ENCODE peak calls at places on chromosomes 4 and X, in eight cellular contexts. One of them, this sample, is unnamed. For H3K4me1, the result is how much of the 10 kb centered on the place peaks cover.

GRCh38 chr4:82044141-82044993 is 329.4 kb downstream of the HNRNPD start:
- DNase-seq in ovary: peak
- DNase-seq in A549: no peak
- DNase-seq in heart left ventricle: peak
- DNase-seq in right lobe of liver: peak
- DNase-seq in gastrocnemius medialis: peak
- DNase-seq in endothelial cell of umbilical vein: no peak
- DNase-seq in thyroid gland: peak
- DNase-seq in this sample: peak

GRCh38 chr4:128484896-128485295 is 197.3 kb upstream of the PGRMC2 start:
- DNase-seq in ovary: no peak
- DNase-seq in A549: no peak
- DNase-seq in heart left ventricle: no peak
- DNase-seq in right lobe of liver: no peak
- DNase-seq in gastrocnemius medialis: no peak
- DNase-seq in endothelial cell of umbilical vein: no peak
- DNase-seq in thyroid gland: no peak
- DNase-seq in this sample: no peak

GRCh38 chrX:106889468-106889867 is 13.7 kb downstream of the RIPPLY1 start:
- DNase-seq in ovary: no peak
- DNase-seq in A549: no peak
- DNase-seq in heart left ventricle: no peak
- DNase-seq in right lobe of liver: no peak
- DNase-seq in gastrocnemius medialis: no peak
- DNase-seq in endothelial cell of umbilical vein: no peak
- DNase-seq in thyroid gland: no peak
- DNase-seq in this sample: no peak

GRCh38 chr4:112279882-112280315 is 5.8 kb downstream of the TIFA start:
- DNase-seq in ovary: no peak
- DNase-seq in A549: no peak
- DNase-seq in heart left ventricle: no peak
- DNase-seq in right lobe of liver: no peak
- DNase-seq in gastrocnemius medialis: no peak
- DNase-seq in endothelial cell of umbilical vein: no peak
- DNase-seq in thyroid gland: no peak
- DNase-seq in this sample: no peak

GRCh38 chr4:98692411-98692810 is 34.0 kb upstream of the TSPAN5 start:
- DNase-seq in ovary: no peak
- DNase-seq in A549: no peak
- DNase-seq in heart left ventricle: no peak
- DNase-seq in right lobe of liver: no peak
- DNase-seq in gastrocnemius medialis: no peak
- DNase-seq in endothelial cell of umbilical vein: peak
- DNase-seq in thyroid gland: no peak
- DNase-seq in this sample: no peak

GRCh38 chrX:136767104-136767941 is 13.4 kb downstream of the ARHGEF6 start:
- DNase-seq in ovary: peak
- DNase-seq in A549: peak
- DNase-seq in heart left ventricle: peak
- DNase-seq in right lobe of liver: peak
- DNase-seq in gastrocnemius medialis: peak
- DNase-seq in endothelial cell of umbilical vein: peak
- DNase-seq in thyroid gland: peak
- DNase-seq in this sample: peak

GRCh38 chrX:17595456-17596035 is 141.7 kb upstream of the SCML1 start:
- DNase-seq in ovary: no peak
- DNase-seq in A549: no peak
- DNase-seq in heart left ventricle: no peak
- DNase-seq in right lobe of liver: no peak
- DNase-seq in gastrocnemius medialis: no peak
- DNase-seq in endothelial cell of umbilical vein: peak
- DNase-seq in thyroid gland: no peak
- DNase-seq in this sample: no peak

GRCh38 chr4:118732591-118733330 is 47.6 kb downstream of the METTL14 start:
- DNase-seq in ovary: no peak
- DNase-seq in A549: no peak
- DNase-seq in heart left ventricle: no peak
- DNase-seq in right lobe of liver: no peak
- DNase-seq in gastrocnemius medialis: no peak
- DNase-seq in endothelial cell of umbilical vein: no peak
- DNase-seq in thyroid gland: no peak
- DNase-seq in this sample: no peak

GRCh38 chr4:40995850-40996249 is 218.5 kb downstream of the APBB2 start:
- DNase-seq in ovary: no peak
- DNase-seq in A549: no peak
- DNase-seq in heart left ventricle: no peak
- DNase-seq in right lobe of liver: no peak
- DNase-seq in gastrocnemius medialis: no peak
- DNase-seq in endothelial cell of umbilical vein: no peak
- DNase-seq in thyroid gland: peak
- DNase-seq in this sample: no peak

GRCh38 chr4:90226734-90227133 is 99.5 kb downstream of the CCSER1 start:
- DNase-seq in ovary: no peak
- DNase-seq in A549: no peak
- DNase-seq in heart left ventricle: no peak
- DNase-seq in right lobe of liver: no peak
- DNase-seq in gastrocnemius medialis: no peak
- DNase-seq in endothelial cell of umbilical vein: no peak
- DNase-seq in thyroid gland: no peak
- DNase-seq in this sample: no peak

GRCh38 chr4:14168919-14169318 is 541.4 kb upstream of the BOD1L1 start:
- DNase-seq in ovary: no peak
- DNase-seq in A549: peak
- DNase-seq in heart left ventricle: no peak
- DNase-seq in right lobe of liver: peak
- DNase-seq in gastrocnemius medialis: peak
- DNase-seq in endothelial cell of umbilical vein: peak
- DNase-seq in thyroid gland: peak
- DNase-seq in this sample: peak
- H3K4me1 ChIP-seq in ovary: under half
- H3K4me1 ChIP-seq in A549: under half
- H3K4me1 ChIP-seq in heart left ventricle: under half
- H3K4me1 ChIP-seq in right lobe of liver: under half
- H3K4me1 ChIP-seq in gastrocnemius medialis: under half
- H3K4me1 ChIP-seq in endothelial cell of umbilical vein: under half
- H3K4me1 ChIP-seq in thyroid gland: under half
- H3K4me1 ChIP-seq in this sample: under half

GRCh38 chr4:156942991-156943390 is 28.6 kb downstream of the PDGFC start:
- DNase-seq in ovary: no peak
- DNase-seq in A549: no peak
- DNase-seq in heart left ventricle: no peak
- DNase-seq in right lobe of liver: no peak
- DNase-seq in gastrocnemius medialis: no peak
- DNase-seq in endothelial cell of umbilical vein: no peak
- DNase-seq in thyroid gland: no peak
- DNase-seq in this sample: no peak

GRCh38 chr4:156946508-156947197 is 24.9 kb downstream of the PDGFC start:
- DNase-seq in ovary: no peak
- DNase-seq in A549: peak
- DNase-seq in heart left ventricle: no peak
- DNase-seq in right lobe of liver: no peak
- DNase-seq in gastrocnemius medialis: peak
- DNase-seq in endothelial cell of umbilical vein: peak
- DNase-seq in thyroid gland: no peak
- DNase-seq in this sample: peak

GRCh38 chr4:156948738-156949137 is 22.9 kb downstream of the PDGFC start:
- DNase-seq in ovary: no peak
- DNase-seq in A549: no peak
- DNase-seq in heart left ventricle: no peak
- DNase-seq in right lobe of liver: no peak
- DNase-seq in gastrocnemius medialis: no peak
- DNase-seq in endothelial cell of umbilical vein: peak
- DNase-seq in thyroid gland: no peak
- DNase-seq in this sample: no peak

GRCh38 chr4:156948133-156948532 is 23.5 kb downstream of the PDGFC start:
- DNase-seq in ovary: no peak
- DNase-seq in A549: no peak
- DNase-seq in heart left ventricle: no peak
- DNase-seq in right lobe of liver: no peak
- DNase-seq in gastrocnemius medialis: no peak
- DNase-seq in endothelial cell of umbilical vein: peak
- DNase-seq in thyroid gland: peak
- DNase-seq in this sample: no peak

DNA sequence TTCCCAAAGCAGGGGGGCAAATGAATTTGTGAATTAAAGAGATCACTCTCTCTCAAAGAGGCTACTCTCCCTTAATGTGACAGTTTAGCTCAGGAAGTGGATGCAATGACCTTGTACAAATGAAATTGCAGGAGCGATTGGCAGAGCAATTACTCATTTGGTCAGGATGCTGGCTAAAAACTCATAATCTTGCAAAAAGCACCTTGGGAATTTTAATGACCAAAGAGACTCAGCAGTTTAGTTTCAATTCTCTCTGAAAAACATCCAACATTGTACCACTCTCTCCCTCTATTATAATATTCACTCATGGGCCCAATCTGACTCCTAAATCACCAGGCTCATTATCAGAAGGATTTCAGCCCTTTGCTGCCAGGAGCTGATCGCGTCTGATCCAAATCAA is 26.1 kb downstream of the PDGFC start:
- DNase-seq in ovary: no peak
- DNase-seq in A549: no peak
- DNase-seq in heart left ventricle: no peak
- DNase-seq in right lobe of liver: no peak
- DNase-seq in gastrocnemius medialis: no peak
- DNase-seq in endothelial cell of umbilical vein: peak
- DNase-seq in thyroid gland: no peak
- DNase-seq in this sample: no peak
- H3K27ac ChIP-seq in ovary: peak
- H3K27ac ChIP-seq in A549: peak
- H3K27ac ChIP-seq in heart left ventricle: no peak
- H3K27ac ChIP-seq in right lobe of liver: no peak
- H3K27ac ChIP-seq in gastrocnemius medialis: no peak
- H3K27ac ChIP-seq in endothelial cell of umbilical vein: peak
- H3K27ac ChIP-seq in thyroid gland: no peak
- H3K27ac ChIP-seq in this sample: peak

GRCh38 chr4:184263461-184263860 is 45.8 kb upstream of the ENPP6 start:
- DNase-seq in ovary: no peak
- DNase-seq in A549: no peak
- DNase-seq in heart left ventricle: no peak
- DNase-seq in right lobe of liver: no peak
- DNase-seq in gastrocnemius medialis: no peak
- DNase-seq in endothelial cell of umbilical vein: no peak
- DNase-seq in thyroid gland: no peak
- DNase-seq in this sample: no peak

GRCh38 chr4:184261246-184261645 is 43.6 kb upstream of the ENPP6 start:
- DNase-seq in ovary: no peak
- DNase-seq in A549: no peak
- DNase-seq in heart left ventricle: no peak
- DNase-seq in right lobe of liver: no peak
- DNase-seq in gastrocnemius medialis: no peak
- DNase-seq in endothelial cell of umbilical vein: no peak
- DNase-seq in thyroid gland: no peak
- DNase-seq in this sample: no peak

GRCh38 chr4:184265566-184266351 is 48.1 kb upstream of the ENPP6 start:
- DNase-seq in ovary: no peak
- DNase-seq in A549: peak
- DNase-seq in heart left ventricle: no peak
- DNase-seq in right lobe of liver: no peak
- DNase-seq in gastrocnemius medialis: no peak
- DNase-seq in endothelial cell of umbilical vein: peak
- DNase-seq in thyroid gland: no peak
- DNase-seq in this sample: no peak

GRCh38 chr4:184262901-184263300 is 45.2 kb upstream of the ENPP6 start:
- DNase-seq in ovary: no peak
- DNase-seq in A549: no peak
- DNase-seq in heart left ventricle: no peak
- DNase-seq in right lobe of liver: no peak
- DNase-seq in gastrocnemius medialis: no peak
- DNase-seq in endothelial cell of umbilical vein: no peak
- DNase-seq in thyroid gland: no peak
- DNase-seq in this sample: no peak

GRCh38 chr4:184263910-184264732 is 46.4 kb upstream of the ENPP6 start:
- DNase-seq in ovary: peak
- DNase-seq in A549: peak
- DNase-seq in heart left ventricle: peak
- DNase-seq in right lobe of liver: peak
- DNase-seq in gastrocnemius medialis: peak
- DNase-seq in endothelial cell of umbilical vein: peak
- DNase-seq in thyroid gland: peak
- DNase-seq in this sample: peak
- TF ChIP-seq POLR2A in ovary: no peak
- TF ChIP-seq POLR2A in A549: no peak
- TF ChIP-seq POLR2A in heart left ventricle: no peak
- TF ChIP-seq POLR2A in right lobe of liver: no peak
- TF ChIP-seq POLR2A in gastrocnemius medialis: no peak
- TF ChIP-seq POLR2A in endothelial cell of umbilical vein: no peak
- TF ChIP-seq POLR2A in thyroid gland: no peak
- TF ChIP-seq POLR2A in this sample: no peak

GRCh38 chr4:173256825-173257224 is 77.3 kb downstream of the HMGB2 start:
- DNase-seq in ovary: no peak
- DNase-seq in A549: no peak
- DNase-seq in heart left ventricle: no peak
- DNase-seq in right lobe of liver: no peak
- DNase-seq in gastrocnemius medialis: no peak
- DNase-seq in endothelial cell of umbilical vein: no peak
- DNase-seq in thyroid gland: no peak
- DNase-seq in this sample: no peak
- H3K4me1 ChIP-seq in ovary: under half
- H3K4me1 ChIP-seq in A549: under half
- H3K4me1 ChIP-seq in heart left ventricle: under half
- H3K4me1 ChIP-seq in right lobe of liver: under half
- H3K4me1 ChIP-seq in gastrocnemius medialis: under half
- H3K4me1 ChIP-seq in endothelial cell of umbilical vein: under half
- H3K4me1 ChIP-seq in thyroid gland: under half
- H3K4me1 ChIP-seq in this sample: under half

DNA sequence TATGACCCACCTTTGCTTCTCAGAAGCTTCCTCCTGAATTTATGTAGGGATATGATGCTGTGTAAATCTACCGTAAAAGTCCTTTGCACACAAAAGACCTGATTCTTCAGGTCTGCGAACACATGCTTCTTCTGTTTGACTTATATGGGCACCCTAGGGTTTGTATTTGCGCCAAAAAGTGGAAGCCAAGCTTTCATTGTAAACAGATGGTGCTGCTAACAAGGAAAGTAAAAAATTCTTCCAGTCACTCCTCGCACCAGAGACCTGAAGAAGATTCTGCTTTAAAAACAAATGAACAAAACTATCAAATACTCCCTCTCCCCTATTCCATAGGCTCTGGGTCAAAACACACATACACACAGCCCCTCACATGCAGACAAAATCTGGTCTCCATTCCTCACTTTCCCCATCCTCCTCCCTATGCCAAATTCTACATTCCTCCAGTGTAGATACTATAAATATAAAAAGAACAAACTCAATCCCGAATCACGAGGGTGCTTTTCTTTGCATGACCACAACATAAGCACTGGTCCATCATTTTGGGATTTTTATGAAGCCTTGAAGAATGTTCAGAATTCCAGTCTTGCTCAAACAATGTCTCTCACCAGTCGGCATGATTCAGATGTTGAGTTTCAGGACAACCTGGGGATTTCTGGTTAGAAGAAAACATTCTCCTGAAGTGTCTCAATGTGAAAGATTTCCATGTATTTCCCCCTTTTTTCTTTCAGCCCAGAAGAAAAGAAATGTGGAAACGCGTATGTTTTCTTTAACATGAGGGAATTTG is 125.1 kb downstream of the PALLD start:
- DNase-seq in ovary: no peak
- DNase-seq in A549: no peak
- DNase-seq in heart left ventricle: no peak
- DNase-seq in right lobe of liver: no peak
- DNase-seq in gastrocnemius medialis: no peak
- DNase-seq in endothelial cell of umbilical vein: no peak
- DNase-seq in thyroid gland: no peak
- DNase-seq in this sample: no peak
- H3K27ac ChIP-seq in ovary: no peak
- H3K27ac ChIP-seq in A549: peak
- H3K27ac ChIP-seq in heart left ventricle: no peak
- H3K27ac ChIP-seq in right lobe of liver: no peak
- H3K27ac ChIP-seq in gastrocnemius medialis: no peak
- H3K27ac ChIP-seq in endothelial cell of umbilical vein: no peak
- H3K27ac ChIP-seq in thyroid gland: no peak
- H3K27ac ChIP-seq in this sample: no peak

This sample was measured in uterus.